ENCODE peak calls at places on chromosomes 11 and 22, in seven cellular contexts. One of them, this sample, is unnamed.

GRCh38 chr11:91749231-91749630 is 475.4 kb upstream of the FAT3 start:
- DNase-seq in GM12891: no peak
- DNase-seq in H1: no peak
- DNase-seq in HepG2: no peak
- DNase-seq in SK-N-SH: no peak
- DNase-seq in K562: no peak
- DNase-seq in GM12878: no peak
- DNase-seq in this sample: no peak

GRCh38 chr22:36287881-36288515 is 35.1 kb downstream of the APOL1 start:
- DNase-seq in K562: no peak
- DNase-seq in H1: no peak
- DNase-seq in GM12891: no peak
- DNase-seq in HepG2: no peak
- DNase-seq in SK-N-SH: no peak
- DNase-seq in GM12878: no peak
- DNase-seq in this sample: no peak

GRCh38 chr22:46823248-46823647 is 60.8 kb downstream of the TBC1D22A start:
- DNase-seq in HepG2: no peak
- DNase-seq in GM12878: no peak
- DNase-seq in H1: no peak
- DNase-seq in GM12891: no peak
- DNase-seq in SK-N-SH: no peak
- DNase-seq in K562: no peak
- DNase-seq in this sample: no peak

GRCh38 chr11:120523196-120523595 is 11.6 kb downstream of the GRIK4 start:
- DNase-seq in SK-N-SH: no peak
- DNase-seq in GM12891: no peak
- DNase-seq in K562: no peak
- DNase-seq in H1: no peak
- DNase-seq in GM12878: no peak
- DNase-seq in HepG2: no peak
- DNase-seq in this sample: no peak

GRCh38 chr11:24496728-24497396 is at the start of gene LUZP2:
- DNase-seq in GM12891: peak; percentile 1
- DNase-seq in SK-N-SH: peak; percentile 73
- DNase-seq in K562: no peak
- DNase-seq in HepG2: no peak
- DNase-seq in H1: peak; percentile 57
- DNase-seq in GM12878: no peak
- DNase-seq in this sample: no peak

GRCh38 chr11:96113100-96113710 is 189.3 kb upstream of the MTMR2 start:
- DNase-seq in HepG2: no peak
- DNase-seq in H1: no peak
- DNase-seq in GM12878: no peak
- DNase-seq in GM12891: no peak
- DNase-seq in SK-N-SH: no peak
- DNase-seq in K562: no peak
- DNase-seq in this sample: no peak

GRCh38 chr11:134531331-134532135 is 119.5 kb upstream of the B3GAT1 start:
- DNase-seq in GM12891: no peak
- DNase-seq in H1: no peak
- DNase-seq in K562: no peak
- DNase-seq in GM12878: no peak
- DNase-seq in HepG2: no peak
- DNase-seq in SK-N-SH: no peak
- DNase-seq in this sample: no peak

GRCh38 chr11:18699269-18699596 is 654 bp downstream of the TMEM86A start:
- DNase-seq in HepG2: no peak
- DNase-seq in K562: no peak
- DNase-seq in GM12878: no peak
- DNase-seq in SK-N-SH: peak; percentile 30
- DNase-seq in GM12891: no peak
- DNase-seq in H1: no peak
- DNase-seq in this sample: no peak

GRCh38 chr11:108871152-108871551 is 206.3 kb downstream of the DDX10 start:
- DNase-seq in HepG2: peak; percentile 35
- DNase-seq in H1: peak; percentile 39
- DNase-seq in SK-N-SH: peak; percentile 11
- DNase-seq in GM12891: no peak
- DNase-seq in GM12878: no peak
- DNase-seq in K562: no peak
- DNase-seq in this sample: no peak

GRCh38 chr22:41939981-41940852 is 6.7 kb downstream of the CENPM start:
- DNase-seq in GM12891: no peak
- DNase-seq in K562: no peak
- DNase-seq in GM12878: peak; percentile 98
- DNase-seq in SK-N-SH: no peak
- DNase-seq in H1: no peak
- DNase-seq in HepG2: no peak
- DNase-seq in this sample: peak; percentile 73

GRCh38 chr22:20423636-20424511 is 13.8 kb downstream of the SCARF2 start:
- DNase-seq in HepG2: peak; percentile 23
- DNase-seq in K562: no peak
- DNase-seq in H1: no peak
- DNase-seq in GM12878: no peak
- DNase-seq in GM12891: no peak
- DNase-seq in SK-N-SH: peak; percentile 71
- DNase-seq in this sample: no peak

GRCh38 chr11:112756166-112756565 is 205.1 kb upstream of the NCAM1 start:
- DNase-seq in HepG2: no peak
- DNase-seq in H1: no peak
- DNase-seq in GM12878: no peak
- DNase-seq in SK-N-SH: no peak
- DNase-seq in GM12891: no peak
- DNase-seq in K562: no peak
- DNase-seq in this sample: no peak

GRCh38 chr11:19595840-19596751 is 116.5 kb upstream of the NAV2 start:
- DNase-seq in K562: no peak
- DNase-seq in H1: no peak
- DNase-seq in SK-N-SH: peak; percentile 74
- DNase-seq in GM12891: no peak
- DNase-seq in HepG2: no peak
- DNase-seq in GM12878: no peak
- DNase-seq in this sample: no peak

GRCh38 chr11:118618991-118619375 is 11.6 kb downstream of the PHLDB1 start:
- DNase-seq in H1: no peak
- DNase-seq in GM12891: no peak
- DNase-seq in SK-N-SH: no peak
- DNase-seq in GM12878: no peak
- DNase-seq in K562: no peak
- DNase-seq in HepG2: no peak
- DNase-seq in this sample: no peak

GRCh38 chr22:44814266-44815098 is 62.1 kb downstream of the ARHGAP8 start:
- DNase-seq in H1: no peak
- DNase-seq in GM12891: no peak
- DNase-seq in HepG2: no peak
- DNase-seq in GM12878: no peak
- DNase-seq in SK-N-SH: no peak
- DNase-seq in K562: no peak
- DNase-seq in this sample: no peak

GRCh38 chr22:49976439-49977175 is 16.0 kb downstream of the PIM3 start:
- DNase-seq in K562: no peak
- DNase-seq in SK-N-SH: peak; percentile 28
- DNase-seq in H1: no peak
- DNase-seq in GM12878: peak; percentile 67
- DNase-seq in HepG2: no peak
- DNase-seq in GM12891: no peak
- DNase-seq in this sample: peak; percentile 29

GRCh38 chr22:29517215-29517908 is 36.2 kb downstream of the THOC5 start:
- DNase-seq in SK-N-SH: peak; percentile 35
- DNase-seq in K562: no peak
- DNase-seq in H1: no peak
- DNase-seq in GM12891: no peak
- DNase-seq in GM12878: no peak
- DNase-seq in HepG2: no peak
- DNase-seq in this sample: no peak

GRCh38 chr11:117384045-117384444 is 56.4 kb downstream of the CEP164 start:
- DNase-seq in GM12891: no peak
- DNase-seq in K562: no peak
- DNase-seq in SK-N-SH: no peak
- DNase-seq in H1: no peak
- DNase-seq in GM12878: no peak
- DNase-seq in HepG2: peak; percentile 13
- DNase-seq in this sample: no peak

GRCh38 chr11:115458877-115459276 is 45.3 kb downstream of the CADM1 start:
- DNase-seq in SK-N-SH: no peak
- DNase-seq in H1: no peak
- DNase-seq in GM12878: no peak
- DNase-seq in GM12891: no peak
- DNase-seq in HepG2: no peak
- DNase-seq in K562: no peak
- DNase-seq in this sample: no peak

GRCh38 chr11:65471410-65471762 is 27.5 kb upstream of the MALAT1 start:
- DNase-seq in H1: no peak
- DNase-seq in HepG2: peak; percentile 73
- DNase-seq in GM12891: no peak
- DNase-seq in GM12878: no peak
- DNase-seq in K562: peak; percentile 70
- DNase-seq in SK-N-SH: peak; percentile 70
- DNase-seq in this sample: peak; percentile 43
- TF ChIP-seq TAF1 in H1: no peak
- TF ChIP-seq TAF1 in HepG2: no peak
- TF ChIP-seq TAF1 in GM12891: no peak
- TF ChIP-seq TAF1 in GM12878: no peak
- TF ChIP-seq TAF1 in K562: peak; percentile 16
- TF ChIP-seq TAF1 in SK-N-SH: no peak
- TF ChIP-seq TAF1 in this sample: no peak

DNA sequence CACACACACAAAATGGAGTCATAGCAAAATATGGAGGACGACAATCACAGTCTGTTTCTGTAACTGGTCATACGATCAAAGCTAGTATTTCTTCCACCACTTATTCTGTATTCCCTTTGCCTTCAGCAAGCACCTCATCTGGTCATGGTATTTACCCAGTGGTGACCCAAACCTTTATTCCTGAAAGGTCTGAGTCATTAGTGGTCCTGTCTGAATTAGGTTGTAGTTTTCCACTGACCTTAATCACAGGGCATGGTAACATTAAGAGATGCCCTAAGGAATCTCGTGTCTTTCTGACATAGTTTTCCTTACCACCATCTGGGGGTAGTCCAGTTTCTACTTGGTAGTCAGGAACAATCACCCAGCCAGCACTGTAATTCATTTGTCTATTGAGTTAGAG is 54.8 kb upstream of the CEP295 start:
- DNase-seq in GM12891: no peak
- DNase-seq in GM12878: no peak
- DNase-seq in HepG2: no peak
- DNase-seq in K562: no peak
- DNase-seq in H1: no peak
- DNase-seq in SK-N-SH: no peak
- DNase-seq in this sample: no peak
- TF ChIP-seq POLR2AphosphoS5 in GM12891: no peak
- TF ChIP-seq POLR2AphosphoS5 in GM12878: no peak
- TF ChIP-seq POLR2AphosphoS5 in HepG2: no peak
- TF ChIP-seq POLR2AphosphoS5 in K562: no peak
- TF ChIP-seq POLR2AphosphoS5 in H1: no peak
- TF ChIP-seq POLR2AphosphoS5 in SK-N-SH: no peak
- TF ChIP-seq POLR2AphosphoS5 in this sample: no peak

GRCh38 chr11:33651555-33651954 is 49.1 kb downstream of the C11orf91 start:
- DNase-seq in GM12878: no peak
- DNase-seq in SK-N-SH: no peak
- DNase-seq in GM12891: no peak
- DNase-seq in HepG2: no peak
- DNase-seq in K562: no peak
- DNase-seq in H1: no peak
- DNase-seq in this sample: no peak

GRCh38 chr11:33652930-33653329 is 47.7 kb downstream of the C11orf91 start:
- DNase-seq in HepG2: no peak
- DNase-seq in SK-N-SH: no peak
- DNase-seq in GM12891: no peak
- DNase-seq in GM12878: no peak
- DNase-seq in K562: no peak
- DNase-seq in H1: no peak
- DNase-seq in this sample: no peak

GRCh38 chr11:33652001-33652400 is 48.6 kb downstream of the C11orf91 start:
- DNase-seq in SK-N-SH: no peak
- DNase-seq in GM12891: no peak
- DNase-seq in HepG2: no peak
- DNase-seq in H1: no peak
- DNase-seq in K562: no peak
- DNase-seq in GM12878: no peak
- DNase-seq in this sample: no peak

GRCh38 chr11:33654594-33654993 is 46.0 kb downstream of the C11orf91 start:
- DNase-seq in GM12878: no peak
- DNase-seq in HepG2: no peak
- DNase-seq in SK-N-SH: no peak
- DNase-seq in GM12891: no peak
- DNase-seq in H1: no peak
- DNase-seq in K562: no peak
- DNase-seq in this sample: no peak

DNA sequence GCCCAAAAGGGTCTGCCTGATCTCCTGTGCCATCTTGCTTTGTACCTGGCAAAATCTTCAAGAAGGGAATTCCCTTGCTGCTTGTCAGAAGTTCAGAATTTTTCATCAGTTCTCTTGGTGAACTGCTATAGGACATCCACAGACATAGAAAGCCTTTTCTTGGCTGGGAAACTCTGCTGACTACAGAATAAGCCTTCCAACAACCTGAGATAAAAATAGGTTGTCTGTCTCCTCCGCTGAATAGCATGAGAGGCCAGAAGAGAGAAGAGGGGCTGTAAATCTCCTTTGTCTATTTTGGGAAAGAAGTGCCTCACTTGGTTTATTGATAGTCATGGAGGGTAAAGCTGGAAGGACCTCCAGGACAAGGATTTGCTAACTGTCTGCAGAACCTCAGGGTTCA is 48.2 kb downstream of the C11orf91 start:
- DNase-seq in GM12878: no peak
- DNase-seq in SK-N-SH: no peak
- DNase-seq in HepG2: no peak
- DNase-seq in H1: no peak
- DNase-seq in GM12891: no peak
- DNase-seq in K562: no peak
- DNase-seq in this sample: no peak
- TF ChIP-seq TAF1 in GM12878: no peak
- TF ChIP-seq TAF1 in SK-N-SH: no peak
- TF ChIP-seq TAF1 in HepG2: no peak
- TF ChIP-seq TAF1 in H1: no peak
- TF ChIP-seq TAF1 in GM12891: no peak
- TF ChIP-seq TAF1 in K562: no peak
- TF ChIP-seq TAF1 in this sample: no peak

GRCh38 chr11:73981051-73981805 is 1.4 kb downstream of the UCP2 start:
- DNase-seq in GM12878: no peak
- DNase-seq in SK-N-SH: no peak
- DNase-seq in H1: no peak
- DNase-seq in K562: no peak
- DNase-seq in HepG2: no peak
- DNase-seq in GM12891: no peak
- DNase-seq in this sample: no peak

GRCh38 chr11:73978576-73979086 is 4.0 kb downstream of the UCP2 start:
- DNase-seq in H1: no peak
- DNase-seq in GM12891: no peak
- DNase-seq in GM12878: no peak
- DNase-seq in K562: no peak
- DNase-seq in SK-N-SH: no peak
- DNase-seq in HepG2: no peak
- DNase-seq in this sample: no peak

GRCh38 chr11:73977856-73978519 is 4.7 kb downstream of the UCP2 start:
- DNase-seq in K562: no peak
- DNase-seq in H1: no peak
- DNase-seq in GM12878: no peak
- DNase-seq in HepG2: no peak
- DNase-seq in GM12891: no peak
- DNase-seq in SK-N-SH: no peak
- DNase-seq in this sample: no peak

GRCh38 chr11:73982595-73982989 is at the start of gene UCP2:
- DNase-seq in K562: peak; percentile 91
- DNase-seq in GM12878: no peak
- DNase-seq in H1: no peak
- DNase-seq in HepG2: no peak
- DNase-seq in SK-N-SH: peak; percentile 95
- DNase-seq in GM12891: peak; percentile 65
- DNase-seq in this sample: peak; percentile 75

GRCh38 chr11:73980001-73980960 is 2.4 kb downstream of the UCP2 start:
- DNase-seq in GM12891: peak; percentile 82
- DNase-seq in H1: no peak
- DNase-seq in SK-N-SH: no peak
- DNase-seq in K562: peak; percentile 51
- DNase-seq in HepG2: peak; percentile 38
- DNase-seq in GM12878: peak; percentile 91
- DNase-seq in this sample: peak; percentile 82
- TF ChIP-seq POLR2AphosphoS5 in GM12891: peak; percentile 71
- TF ChIP-seq POLR2AphosphoS5 in H1: no peak
- TF ChIP-seq POLR2AphosphoS5 in SK-N-SH: no peak
- TF ChIP-seq POLR2AphosphoS5 in K562: peak; percentile 68
- TF ChIP-seq POLR2AphosphoS5 in HepG2: no peak
- TF ChIP-seq POLR2AphosphoS5 in GM12878: peak; percentile 48
- TF ChIP-seq POLR2AphosphoS5 in this sample: peak; percentile 42

This sample was measured in GM12892.